ENCODE peak calls at places on chromosomes 4 and X, in nine cellular contexts. U is neuronal stem cell, A is HFF-Myc, S is NCI-H1092, Y is G401, C is GM03348, G is fibroblast of the aortic adventitia, B is neural crest cell, E is kidney. P is an unnamed sample.
A peak's percentile ranks its signal among the peaks of the same experiment; 100 is the strongest.

GRCh38 chrX:153966841-153967535 is 4.6 kb downstream of the HCFC1 start:
- DNase-seq in U (no peak), A (no peak), S (no peak), Y (no peak), C (no peak), G (no peak), B (no peak), E (peak; percentile 68), P (no peak)

GRCh38 chr4:53043096-53043495 is 181.0 kb downstream of the RASL11B start:
- DNase-seq in U (no peak), A (no peak), S (no peak), Y (peak; percentile 82), C (no peak), G (no peak), B (no peak), E (no peak), P (no peak)

GRCh38 chr4:53541577-53542206 is 49.6 kb downstream of the LNX1 start:
- DNase-seq in U (no peak), A (peak; percentile 65), S (no peak), Y (no peak), C (peak; percentile 57), G (peak; percentile 98), B (no peak), E (no peak), P (peak; percentile 49)

GRCh38 chr4:26489101-26489669 is 1.1 kb downstream of the CCKAR start:
- DNase-seq in U (no peak), A (no peak), S (no peak), Y (no peak), C (no peak), G (no peak), B (no peak), E (no peak), P (no peak)

GRCh38 chr4:149203256-149204001 is 612.2 kb downstream of the IQCM start:
- DNase-seq in U (no peak), A (no peak), S (no peak), Y (no peak), C (peak; percentile 16), G (no peak), B (no peak), E (no peak), P (peak; percentile 26)

GRCh38 chr4:65670331-65671031 is at the start of gene EPHA5:
- DNase-seq in U (peak; percentile 70), A (no peak), S (peak; percentile 67), Y (peak; percentile 37), C (peak; percentile 52), G (peak; percentile 94), B (peak; percentile 64), E (peak; percentile 78), P (peak; percentile 56)

GRCh38 chr4:129379429-129379828 is 283.5 kb downstream of the C4orf33 start:
- DNase-seq in U (no peak), A (no peak), S (no peak), Y (no peak), C (no peak), G (no peak), B (no peak), E (no peak), P (no peak)

GRCh38 chr4:137648531-137648930 is 116.2 kb upstream of the PCDH18 start:
- DNase-seq in U (no peak), A (no peak), S (no peak), Y (no peak), C (no peak), G (no peak), B (no peak), E (no peak), P (no peak)

GRCh38 chr4:3135155-3136011 is 60.9 kb downstream of the HTT start:
- DNase-seq in U (no peak), A (no peak), S (no peak), Y (no peak), C (no peak), G (peak; percentile 47), B (no peak), E (no peak), P (no peak)

P was measured in AG20443.